ENCODE peak calls at places on chromosome 20, in four cellular contexts. One of them, this sample, is unnamed.

GRCh38 chr20:23245553-23246128 is 105.0 kb upstream of the NXT1 start:
- DNase-seq in A549: peak; percentile 75
- DNase-seq in K562: peak; percentile 63
- DNase-seq in HepG2: peak; percentile 52
- DNase-seq in this sample: peak; percentile 33

GRCh38 chr20:36181934-36182603 is 27.5 kb downstream of the EPB41L1 start:
- DNase-seq in A549: no peak
- DNase-seq in K562: peak; percentile 44
- DNase-seq in HepG2: peak; percentile 78
- DNase-seq in this sample: peak; percentile 87

GRCh38 chr20:33015114-33015491 is 7.6 kb downstream of the BPIFB2 start:
- DNase-seq in A549: no peak
- DNase-seq in K562: no peak
- DNase-seq in HepG2: no peak
- DNase-seq in this sample: no peak

GRCh38 chr20:12455152-12455551 is 537.5 kb downstream of the BTBD3 start:
- DNase-seq in A549: no peak
- DNase-seq in K562: no peak
- DNase-seq in HepG2: no peak
- DNase-seq in this sample: no peak

GRCh38 chr20:12064540-12064939 is 146.8 kb downstream of the BTBD3 start:
- DNase-seq in A549: no peak
- DNase-seq in K562: no peak
- DNase-seq in HepG2: no peak
- DNase-seq in this sample: no peak

GRCh38 chr20:38728911-38729642 is 4.8 kb downstream of the SLC32A1 start:
- DNase-seq in A549: no peak
- DNase-seq in K562: no peak
- DNase-seq in HepG2: no peak
- DNase-seq in this sample: no peak

GRCh38 chr20:22789661-22790060 is 205.3 kb upstream of the FOXA2 start:
- DNase-seq in A549: no peak
- DNase-seq in K562: no peak
- DNase-seq in HepG2: no peak
- DNase-seq in this sample: no peak

GRCh38 chr20:22583773-22584629 is at the start of gene FOXA2:
- DNase-seq in A549: peak; percentile 75
- DNase-seq in K562: peak; percentile 48
- DNase-seq in HepG2: peak; percentile 93
- DNase-seq in this sample: no peak

GRCh38 chr20:50055524-50056083 is 57.3 kb downstream of the UBE2V1 start:
- DNase-seq in A549: no peak
- DNase-seq in K562: no peak
- DNase-seq in HepG2: no peak
- DNase-seq in this sample: no peak

GRCh38 chr20:33803921-33804337 is 7.2 kb upstream of the CHMP4B start:
- DNase-seq in A549: no peak
- DNase-seq in K562: no peak
- DNase-seq in HepG2: no peak
- DNase-seq in this sample: peak; percentile 83

GRCh38 chr20:56826971-56827645 is 198.0 kb downstream of the TFAP2C start:
- DNase-seq in A549: no peak
- DNase-seq in K562: no peak
- DNase-seq in HepG2: no peak
- DNase-seq in this sample: no peak

DNA sequence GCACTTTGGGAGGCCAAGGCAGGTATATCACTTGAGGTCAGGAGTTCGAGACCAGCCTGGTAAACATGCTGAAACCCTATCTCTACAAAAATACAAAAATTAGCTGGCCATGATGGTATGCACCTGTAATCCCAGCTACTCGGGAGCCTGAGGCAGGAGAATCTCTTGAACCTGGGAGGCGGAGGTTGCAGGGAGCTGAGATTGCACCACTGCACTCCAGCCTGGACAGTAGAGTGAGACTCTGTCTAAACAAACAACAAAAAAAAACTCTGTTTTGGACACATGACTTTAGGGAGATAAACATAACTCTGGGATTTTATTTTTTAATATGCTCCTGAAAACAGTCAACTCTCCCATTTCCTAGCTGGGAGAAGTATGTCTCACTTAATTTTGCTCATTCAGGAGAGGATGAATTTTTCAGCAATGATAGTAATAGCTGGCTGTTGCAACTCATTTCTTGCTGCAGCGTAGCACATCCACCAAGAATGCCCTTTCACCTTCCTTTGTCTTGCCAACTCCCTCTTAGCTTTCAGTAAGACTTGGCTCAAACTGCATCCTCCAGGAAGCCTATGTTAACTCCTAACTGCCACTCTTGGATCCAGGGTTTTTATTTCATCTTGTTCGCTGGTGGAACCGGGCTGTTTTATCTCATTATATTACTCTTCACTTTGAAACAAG is 24.3 kb downstream of the TOP1 start:
- DNase-seq in A549: no peak
- DNase-seq in K562: no peak
- DNase-seq in HepG2: no peak
- DNase-seq in this sample: peak; percentile 85
- H3K4me2 ChIP-seq in A549: peak overlapping the region; percentile 14
- H3K4me2 ChIP-seq in K562: no peak overlapping the region
- H3K4me2 ChIP-seq in HepG2: no peak overlapping the region
- H3K4me2 ChIP-seq in this sample: peak overlapping the region; percentile 12

GRCh38 chr20:25460591-25461280 is 53.3 kb downstream of the GINS1 start:
- DNase-seq in A549: no peak
- DNase-seq in K562: no peak
- DNase-seq in HepG2: no peak
- DNase-seq in this sample: no peak

GRCh38 chr20:25459916-25460590 is 52.6 kb downstream of the GINS1 start:
- DNase-seq in A549: no peak
- DNase-seq in K562: no peak
- DNase-seq in HepG2: no peak
- DNase-seq in this sample: no peak

GRCh38 chr20:25459111-25459830 is 51.8 kb downstream of the GINS1 start:
- DNase-seq in A549: no peak
- DNase-seq in K562: no peak
- DNase-seq in HepG2: no peak
- DNase-seq in this sample: no peak

GRCh38 chr20:25461281-25461650 is 53.8 kb downstream of the GINS1 start:
- DNase-seq in A549: no peak
- DNase-seq in K562: no peak
- DNase-seq in HepG2: no peak
- DNase-seq in this sample: no peak

GRCh38 chr20:25457886-25458680 is 50.6 kb downstream of the GINS1 start:
- DNase-seq in A549: no peak
- DNase-seq in K562: no peak
- DNase-seq in HepG2: no peak
- DNase-seq in this sample: no peak
- TF ChIP-seq BHLHE40 in A549: no peak
- TF ChIP-seq BHLHE40 in K562: no peak
- TF ChIP-seq BHLHE40 in HepG2: no peak
- TF ChIP-seq BHLHE40 in this sample: no peak

DNA sequence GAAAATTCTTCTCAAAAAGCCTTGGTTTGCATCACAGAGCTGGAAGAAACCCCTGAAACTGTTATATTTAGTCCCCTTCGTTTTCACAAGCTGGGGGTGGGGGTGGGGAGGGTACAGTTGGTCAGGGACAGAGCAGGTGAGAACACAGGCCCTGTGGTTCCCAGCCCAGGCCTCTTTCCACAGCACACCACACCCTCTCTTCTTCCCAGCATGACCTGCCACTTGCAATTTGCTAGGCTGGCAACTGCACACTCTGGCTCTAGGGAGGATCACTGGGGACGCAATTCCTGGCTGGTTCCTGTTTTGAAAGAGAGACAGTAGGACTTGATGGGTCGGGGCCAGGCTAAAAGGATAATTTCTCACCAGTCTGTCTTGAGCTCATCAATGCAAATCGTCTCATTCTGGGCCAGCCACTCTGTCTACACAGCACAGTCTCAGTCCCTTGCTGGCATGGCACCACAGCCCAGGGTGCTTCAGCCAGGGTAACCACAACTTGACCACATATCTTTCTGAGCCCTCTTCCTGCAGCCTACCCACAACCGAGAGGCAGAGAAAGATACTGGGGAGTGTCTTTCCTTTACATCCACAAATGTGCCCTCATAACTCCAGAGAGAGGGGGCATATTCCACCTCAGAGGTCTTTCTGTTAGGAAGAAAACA is 41.6 kb upstream of the EMILIN3 start:
- DNase-seq in A549: no peak
- DNase-seq in K562: no peak
- DNase-seq in HepG2: no peak
- DNase-seq in this sample: no peak
- H3K4me2 ChIP-seq in A549: no peak overlapping the region
- H3K4me2 ChIP-seq in K562: no peak overlapping the region
- H3K4me2 ChIP-seq in HepG2: no peak overlapping the region
- H3K4me2 ChIP-seq in this sample: no peak overlapping the region

DNA sequence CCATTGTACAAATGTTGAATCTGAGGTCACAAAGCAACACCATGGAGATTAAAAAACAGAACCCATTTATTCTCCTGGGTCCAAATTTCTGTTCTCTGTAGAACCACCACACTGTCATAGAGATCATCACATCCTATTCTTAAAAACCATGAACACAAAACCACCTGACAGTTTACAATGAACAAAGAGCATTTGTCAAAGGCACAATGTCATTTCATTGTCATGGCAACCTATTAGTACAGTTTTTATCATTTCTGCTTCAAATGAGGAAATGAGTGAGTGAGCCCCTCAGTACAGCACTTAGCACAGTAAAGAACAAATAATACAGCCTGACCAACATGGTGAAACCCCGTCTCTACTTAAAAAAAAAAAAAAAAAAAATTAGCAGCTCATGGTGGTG is 23.1 kb upstream of the LAMP5 start:
- DNase-seq in A549: no peak
- DNase-seq in K562: no peak
- DNase-seq in HepG2: no peak
- DNase-seq in this sample: no peak
- TF ChIP-seq BHLHE40 in A549: no peak
- TF ChIP-seq BHLHE40 in K562: no peak
- TF ChIP-seq BHLHE40 in HepG2: no peak
- TF ChIP-seq BHLHE40 in this sample: no peak

DNA sequence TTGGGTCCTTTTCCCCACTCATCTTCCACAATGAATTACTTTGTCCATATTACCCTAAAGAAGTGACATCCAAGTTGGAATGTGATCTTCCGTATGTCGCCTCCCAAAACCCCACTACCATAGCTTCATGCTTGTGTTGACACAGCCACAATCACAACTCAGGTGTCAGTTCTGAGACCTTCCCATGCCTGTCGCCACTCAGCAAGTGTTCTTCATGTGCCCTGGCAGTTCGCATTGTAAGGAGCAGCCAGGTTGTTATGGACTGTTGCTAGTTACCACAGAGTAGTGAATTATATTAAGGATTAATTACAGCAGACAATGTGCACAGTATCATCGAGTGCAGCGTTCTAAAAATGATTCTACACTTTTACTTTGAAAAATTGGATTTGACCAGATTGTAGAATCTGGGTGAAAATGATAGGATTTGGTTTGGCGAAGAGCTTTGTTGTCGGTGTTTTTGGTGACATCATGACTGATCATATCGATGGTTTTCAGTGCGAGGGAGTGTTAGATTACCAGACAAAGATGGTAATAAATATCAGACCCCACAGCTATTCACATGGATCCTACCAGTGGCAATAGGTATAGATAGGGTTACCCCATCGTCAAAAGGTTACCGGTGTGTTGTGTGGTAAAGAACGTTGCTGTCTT is 1.7 kb downstream of the PCMTD2 start:
- DNase-seq in A549: no peak
- DNase-seq in K562: peak; percentile 6
- DNase-seq in HepG2: no peak
- DNase-seq in this sample: no peak
- H3K4me2 ChIP-seq in A549: peak overlapping the region; percentile 84
- H3K4me2 ChIP-seq in K562: no peak overlapping the region
- H3K4me2 ChIP-seq in HepG2: peak overlapping the region; percentile 94
- H3K4me2 ChIP-seq in this sample: peak overlapping the region; percentile 24

GRCh38 chr20:57951549-57951948 is 241.7 kb upstream of the PMEPA1 start:
- DNase-seq in A549: no peak
- DNase-seq in K562: no peak
- DNase-seq in HepG2: no peak
- DNase-seq in this sample: no peak

GRCh38 chr20:57957397-57958049 is 247.7 kb upstream of the PMEPA1 start:
- DNase-seq in A549: no peak
- DNase-seq in K562: no peak
- DNase-seq in HepG2: no peak
- DNase-seq in this sample: no peak

GRCh38 chr20:57952136-57952535 is 242.3 kb upstream of the PMEPA1 start:
- DNase-seq in A549: no peak
- DNase-seq in K562: no peak
- DNase-seq in HepG2: no peak
- DNase-seq in this sample: no peak

GRCh38 chr20:57950764-57951163 is 240.9 kb upstream of the PMEPA1 start:
- DNase-seq in A549: no peak
- DNase-seq in K562: no peak
- DNase-seq in HepG2: no peak
- DNase-seq in this sample: no peak

DNA sequence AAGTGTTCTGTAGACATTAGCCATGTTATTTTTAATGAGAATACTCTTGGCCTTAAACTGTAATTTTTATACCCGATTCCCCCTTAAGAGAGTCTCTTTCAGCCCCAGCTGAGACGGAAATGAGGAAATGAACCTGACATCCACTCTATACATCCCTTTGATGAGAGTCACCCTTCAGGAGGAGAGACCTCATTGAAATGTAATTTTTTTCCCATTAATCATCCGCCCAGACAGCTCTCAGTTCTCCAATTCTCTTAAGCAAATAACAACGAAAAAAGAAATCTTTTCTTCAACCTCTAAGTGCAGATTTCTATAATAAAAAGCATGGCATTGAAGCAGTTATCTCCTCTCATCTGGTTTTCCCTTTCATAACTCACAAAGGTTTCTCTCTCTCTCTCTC is 243.8 kb upstream of the PMEPA1 start:
- DNase-seq in A549: no peak
- DNase-seq in K562: no peak
- DNase-seq in HepG2: no peak
- DNase-seq in this sample: no peak
- TF ChIP-seq BHLHE40 in A549: no peak
- TF ChIP-seq BHLHE40 in K562: no peak
- TF ChIP-seq BHLHE40 in HepG2: no peak
- TF ChIP-seq BHLHE40 in this sample: no peak

This sample was measured in IMR-90.